ENCODE peak calls at places on chromosome 13, in nine cellular contexts. F is BJ, W is fibroblast of villous mesenchyme, H is neural progenitor cell, R is HFF-Myc, L is Peyer's patch, K is HL-60, V is choroid plexus epithelial cell, A is brain microvascular endothelial cell. E is an unnamed sample.

GRCh38 chr13:50224534-50224933 is 209.3 kb downstream of the KCNRG start:
- DNase-seq in F (no peak), W (peak), H (no peak), R (no peak), L (no peak), K (peak), V (peak), A (peak), E (peak)

GRCh38 chr13:51776179-51776578 is 27.8 kb downstream of the DHRS12 start:
- DNase-seq in F (no peak), W (no peak), H (no peak), R (no peak), L (no peak), K (no peak), V (no peak), A (no peak), E (no peak)

GRCh38 chr13:78317030-78317429 is 286.3 kb downstream of the POU4F1 start:
- DNase-seq in F (no peak), W (no peak), H (peak), R (peak), L (no peak), K (no peak), V (no peak), A (no peak), E (no peak)

GRCh38 chr13:30711837-30712236 is 23.5 kb upstream of the ALOX5AP start:
- DNase-seq in F (no peak), W (peak), H (no peak), R (no peak), L (no peak), K (no peak), V (no peak), A (no peak), E (no peak)

GRCh38 chr13:114313061-114313860 is 1.0 kb upstream of the CHAMP1 start:
- DNase-seq in F (no peak), W (no peak), H (no peak), R (no peak), L (no peak), K (no peak), V (no peak), A (no peak), E (no peak)

GRCh38 chr13:112859817-112860190 is 109.2 kb upstream of the MCF2L start:
- DNase-seq in F (no peak), W (peak), H (no peak), R (no peak), L (no peak), K (no peak), V (peak), A (peak), E (peak)

GRCh38 chr13:113981611-113982295 is 7.9 kb upstream of the C13orf46 start:
- DNase-seq in F (no peak), W (no peak), H (no peak), R (no peak), L (peak), K (no peak), V (no peak), A (no peak), E (no peak)

GRCh38 chr13:83216521-83217245 is 665.6 kb downstream of the SLITRK1 start:
- DNase-seq in F (no peak), W (no peak), H (no peak), R (no peak), L (no peak), K (no peak), V (no peak), A (no peak), E (peak)

GRCh38 chr13:69654392-69654791 is 453.2 kb upstream of the ATXN8OS start:
- DNase-seq in F (no peak), W (no peak), H (no peak), R (no peak), L (no peak), K (no peak), V (no peak), A (no peak), E (no peak)

GRCh38 chr13:51221674-51222509 is at the start of gene FAM124A:
- DNase-seq in F (no peak), W (peak), H (peak), R (no peak), L (peak), K (peak), V (peak), A (no peak), E (peak)

GRCh38 chr13:30191491-30192100 is 115.8 kb downstream of the KATNAL1 start:
- DNase-seq in F (no peak), W (no peak), H (no peak), R (no peak), L (peak), K (no peak), V (no peak), A (no peak), E (peak)

GRCh38 chr13:91817250-91817649 is 418.8 kb downstream of the GPC5 start:
- DNase-seq in F (no peak), W (peak), H (no peak), R (no peak), L (no peak), K (no peak), V (peak), A (peak), E (no peak)

GRCh38 chr13:114116734-114117133 is 15.7 kb downstream of the RASA3 start:
- DNase-seq in F (no peak), W (no peak), H (no peak), R (no peak), L (peak), K (no peak), V (no peak), A (no peak), E (no peak)

GRCh38 chr13:71578048-71578447 is 289.0 kb downstream of the DACH1 start:
- DNase-seq in F (no peak), W (no peak), H (no peak), R (no peak), L (no peak), K (no peak), V (no peak), A (no peak), E (no peak)

GRCh38 chr13:30257433-30258099 is 49.8 kb downstream of the KATNAL1 start:
- DNase-seq in F (no peak), W (peak), H (peak), R (no peak), L (no peak), K (no peak), V (peak), A (no peak), E (peak)

GRCh38 chr13:49495783-49496762 is at the start of gene PHF11:
- DNase-seq in F (peak), W (peak), H (peak), R (peak), L (peak), K (peak), V (peak), A (peak), E (peak)

GRCh38 chr13:75724742-75725504 is 88.8 kb downstream of the LMO7 start:
- DNase-seq in F (no peak), W (no peak), H (no peak), R (no peak), L (no peak), K (no peak), V (no peak), A (no peak), E (no peak)

GRCh38 chr13:111629457-111629856 is 309.0 kb downstream of the TEX29 start:
- DNase-seq in F (no peak), W (no peak), H (no peak), R (no peak), L (no peak), K (no peak), V (no peak), A (no peak), E (no peak)

GRCh38 chr13:73870970-73871935 is 263.0 kb downstream of the KLF12 start:
- DNase-seq in F (peak), W (peak), H (no peak), R (no peak), L (no peak), K (no peak), V (peak), A (peak), E (peak)

GRCh38 chr13:22031702-22032286 is 360.9 kb downstream of the FGF9 start:
- DNase-seq in F (peak), W (no peak), H (no peak), R (no peak), L (no peak), K (no peak), V (no peak), A (no peak), E (no peak)

GRCh38 chr13:68927387-68928026 is 1180.1 kb upstream of the ATXN8OS start:
- DNase-seq in F (no peak), W (no peak), H (peak), R (no peak), L (no peak), K (no peak), V (peak), A (no peak), E (no peak)

GRCh38 chr13:48072304-48072703 is 22.6 kb downstream of the MED4 start:
- DNase-seq in F (no peak), W (no peak), H (no peak), R (no peak), L (no peak), K (no peak), V (peak), A (no peak), E (no peak)

GRCh38 chr13:21747456-21747855 is 76.6 kb downstream of the FGF9 start:
- DNase-seq in F (no peak), W (peak), H (no peak), R (no peak), L (no peak), K (no peak), V (no peak), A (no peak), E (no peak)

GRCh38 chr13:94546071-94546839 is 49.7 kb downstream of the TGDS start:
- DNase-seq in F (no peak), W (no peak), H (peak), R (no peak), L (no peak), K (no peak), V (no peak), A (no peak), E (no peak)

GRCh38 chr13:112326821-112327370 is 49.3 kb upstream of the SPACA7 start:
- DNase-seq in F (no peak), W (no peak), H (no peak), R (no peak), L (no peak), K (no peak), V (no peak), A (no peak), E (no peak)

GRCh38 chr13:20658451-20658850 is 45.0 kb upstream of the IL17D start:
- DNase-seq in F (no peak), W (no peak), H (no peak), R (no peak), L (no peak), K (no peak), V (peak), A (no peak), E (no peak)

GRCh38 chr13:98798849-98799645 is 46.6 kb upstream of the SLC15A1 start:
- DNase-seq in F (peak), W (peak), H (no peak), R (peak), L (no peak), K (no peak), V (peak), A (no peak), E (peak)

GRCh38 chr13:111864566-111864965 is 202.4 kb upstream of the SOX1 start:
- DNase-seq in F (no peak), W (no peak), H (no peak), R (no peak), L (no peak), K (no peak), V (no peak), A (no peak), E (no peak)

GRCh38 chr13:30720470-30720869 is 14.9 kb upstream of the ALOX5AP start:
- DNase-seq in F (no peak), W (peak), H (no peak), R (no peak), L (no peak), K (peak), V (no peak), A (no peak), E (peak)

GRCh38 chr13:60111726-60112125 is 52.0 kb downstream of the DIAPH3 start:
- DNase-seq in F (no peak), W (no peak), H (no peak), R (no peak), L (no peak), K (no peak), V (peak), A (no peak), E (peak)

GRCh38 chr13:49165798-49166752 is 54.1 kb upstream of the MLNR start:
- DNase-seq in F (no peak), W (peak), H (no peak), R (no peak), L (no peak), K (no peak), V (peak), A (no peak), E (no peak)

GRCh38 chr13:90526711-90527110 is 820.8 kb upstream of the MIR17HG start:
- DNase-seq in F (no peak), W (no peak), H (no peak), R (no peak), L (no peak), K (no peak), V (no peak), A (no peak), E (no peak)

DNA sequence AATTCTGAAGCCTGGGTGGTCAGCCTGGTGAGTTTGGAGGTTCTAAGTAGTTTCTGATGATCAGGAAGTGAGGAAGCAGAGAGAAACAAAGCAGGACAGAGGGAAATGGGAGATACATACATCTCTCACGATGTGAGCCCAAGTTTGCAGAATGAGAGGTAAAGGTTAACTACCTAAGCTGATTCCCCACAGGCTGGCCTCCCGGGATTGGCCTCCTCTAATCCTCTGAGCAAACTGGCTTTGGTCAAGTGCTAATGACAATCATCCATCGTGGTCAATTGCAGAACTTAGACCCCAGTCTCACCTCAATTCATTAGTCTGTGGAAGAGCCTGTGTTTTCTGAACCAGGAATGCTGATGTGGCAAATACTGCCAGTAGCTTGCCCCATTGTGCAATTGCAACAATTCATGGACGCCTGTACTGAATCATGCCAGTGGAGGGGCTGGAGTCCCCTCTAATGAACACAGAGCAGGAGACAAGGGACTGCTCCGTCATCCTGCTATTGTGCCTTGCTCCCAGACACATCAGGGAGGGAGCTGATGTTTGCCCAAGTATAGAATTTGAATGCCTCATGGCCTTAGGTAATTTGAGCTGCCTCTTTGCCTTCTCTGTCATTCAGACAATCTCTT is 1256.6 kb downstream of the EFNB2 start:
- DNase-seq in F (no peak), W (no peak), H (peak), R (no peak), L (no peak), K (no peak), V (peak), A (no peak), E (no peak)
- H3K4me3 ChIP-seq in F (no peak), W (no peak), H (no peak), R (no peak), L (no peak), K (no peak), V (no peak), A (no peak), E (no peak)

DNA sequence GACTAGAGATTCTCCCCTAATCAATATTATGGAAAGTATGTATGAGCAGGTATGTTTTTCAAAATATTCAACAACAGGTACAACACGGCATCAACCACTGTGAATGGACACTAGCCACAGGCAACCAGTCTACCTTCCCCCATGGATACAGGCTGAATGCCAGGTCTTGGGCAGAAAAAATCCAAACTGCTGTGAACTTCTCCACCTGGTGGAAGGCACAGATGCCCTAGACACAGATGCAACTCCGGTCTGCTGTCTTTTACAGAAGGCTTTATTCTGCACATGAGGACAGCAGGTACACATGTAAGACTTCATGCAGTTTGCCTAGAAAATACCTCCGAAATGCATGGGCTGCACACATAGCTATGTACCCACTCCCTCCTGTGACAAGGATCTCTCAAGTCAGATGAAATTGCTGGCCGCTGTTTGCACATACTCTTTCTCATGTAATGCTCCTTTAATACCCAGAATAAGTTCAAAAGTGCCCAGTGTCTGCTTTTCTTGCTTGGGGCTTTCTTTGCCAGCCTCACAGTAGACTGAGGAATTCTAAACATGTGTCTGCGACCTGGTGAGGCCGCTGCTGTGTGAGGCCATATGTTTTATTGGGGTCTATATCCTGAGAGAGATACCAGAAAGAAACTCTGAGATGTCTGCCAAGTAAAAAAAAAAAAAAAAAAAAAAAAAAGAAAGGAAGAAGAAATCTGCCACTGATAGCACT is 325.9 kb downstream of the FOXO1 start:
- DNase-seq in F (no peak), W (peak), H (peak), R (no peak), L (no peak), K (no peak), V (peak), A (no peak), E (peak)
- TF ChIP-seq CTCF in F (no peak), W (peak), H (no peak), R (peak), L (no peak), K (no peak), V (peak), A (peak), E (peak)

GRCh38 chr13:24040835-24041234 is 119.7 kb upstream of the SPATA13 start:
- DNase-seq in F (no peak), W (no peak), H (peak), R (no peak), L (no peak), K (no peak), V (no peak), A (no peak), E (no peak)

GRCh38 chr13:24039621-24040475 is 120.7 kb upstream of the SPATA13 start:
- DNase-seq in F (no peak), W (no peak), H (no peak), R (no peak), L (no peak), K (no peak), V (no peak), A (no peak), E (no peak)

GRCh38 chr13:24036115-24036514 is 124.4 kb upstream of the SPATA13 start:
- DNase-seq in F (no peak), W (peak), H (no peak), R (peak), L (no peak), K (no peak), V (peak), A (no peak), E (peak)

GRCh38 chr13:24038846-24039330 is 121.6 kb upstream of the SPATA13 start:
- DNase-seq in F (peak), W (peak), H (no peak), R (peak), L (no peak), K (no peak), V (peak), A (no peak), E (peak)

GRCh38 chr13:24038405-24038804 is 122.1 kb upstream of the SPATA13 start:
- DNase-seq in F (no peak), W (peak), H (no peak), R (peak), L (no peak), K (no peak), V (peak), A (peak), E (no peak)
- H3K4me3 ChIP-seq in F (no peak), W (no peak), H (no peak), R (no peak), L (no peak), K (no peak), V (no peak), A (no peak), E (no peak)

GRCh38 chr13:88144580-88144979 is 473.4 kb downstream of the SLITRK5 start:
- DNase-seq in F (no peak), W (no peak), H (no peak), R (no peak), L (no peak), K (no peak), V (no peak), A (no peak), E (no peak)
- TF ChIP-seq CTCF in F (no peak), W (no peak), H (no peak), R (no peak), L (no peak), K (no peak), V (no peak), A (no peak), E (no peak)

GRCh38 chr13:27534976-27535370 is 84.6 kb upstream of the MTIF3 start:
- DNase-seq in F (no peak), W (no peak), H (no peak), R (no peak), L (no peak), K (no peak), V (no peak), A (no peak), E (peak)

GRCh38 chr13:27535546-27535945 is 84.8 kb downstream of the LNX2 start:
- DNase-seq in F (no peak), W (no peak), H (no peak), R (no peak), L (no peak), K (no peak), V (no peak), A (no peak), E (peak)

GRCh38 chr13:27534108-27534975 is 84.0 kb upstream of the MTIF3 start:
- DNase-seq in F (no peak), W (no peak), H (no peak), R (no peak), L (no peak), K (no peak), V (no peak), A (no peak), E (no peak)

GRCh38 chr13:27536361-27537101 is 83.8 kb downstream of the LNX2 start:
- DNase-seq in F (no peak), W (no peak), H (no peak), R (no peak), L (no peak), K (no peak), V (no peak), A (no peak), E (no peak)

GRCh38 chr13:27533155-27533643 is 82.8 kb upstream of the MTIF3 start:
- DNase-seq in F (no peak), W (peak), H (peak), R (no peak), L (peak), K (no peak), V (peak), A (peak), E (peak)
- H3K4me3 ChIP-seq in F (no peak), W (peak), H (peak), R (no peak), L (no peak), K (no peak), V (peak), A (peak), E (peak)

GRCh38 chr13:37869756-37870488 is at the start of gene TRPC4:
- DNase-seq in F (no peak), W (peak), H (peak), R (peak), L (no peak), K (no peak), V (peak), A (peak), E (peak)
- TF ChIP-seq CTCF in F (peak), W (peak), H (peak), R (peak), L (no peak), K (no peak), V (peak), A (peak), E (peak)

GRCh38 chr13:46668302-46668720 is 115.3 kb downstream of the LRCH1 start:
- DNase-seq in F (peak), W (peak), H (no peak), R (peak), L (no peak), K (peak), V (peak), A (peak), E (peak)
- H3K4me3 ChIP-seq in F (no peak), W (peak), H (no peak), R (no peak), L (peak), K (no peak), V (peak), A (peak), E (peak)

DNA sequence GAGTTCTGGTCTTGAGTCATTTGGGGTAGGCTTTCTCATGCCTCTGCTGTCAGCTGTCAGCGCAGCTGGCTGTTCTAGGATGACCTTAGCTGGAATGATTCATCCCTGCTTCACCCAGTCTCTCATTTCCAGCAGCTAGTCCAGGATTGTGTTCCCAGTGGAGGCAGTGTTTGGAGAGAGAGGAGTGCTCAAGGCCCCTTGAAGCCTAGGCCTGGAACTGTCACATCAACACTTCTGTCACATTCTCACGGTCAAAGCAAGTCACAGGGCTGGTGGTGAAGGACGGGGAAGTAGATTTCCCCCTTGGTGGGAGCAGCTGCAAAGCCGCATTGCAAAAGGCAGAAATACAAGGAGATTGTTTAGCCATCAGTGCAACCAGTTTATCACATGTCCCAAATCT is 15.2 kb downstream of the TPT1 start:
- DNase-seq in F (peak), W (peak), H (no peak), R (peak), L (no peak), K (no peak), V (peak), A (peak), E (peak)
- TF ChIP-seq CTCF in F (peak), W (no peak), H (no peak), R (no peak), L (no peak), K (no peak), V (no peak), A (peak), E (peak)

E was measured in AG10803.